ENCODE peak calls at places on chromosomes 4 and X, in eight cellular contexts. K is mammary epithelial cell, R is suprapubic skin, V is upper lobe of left lung, Y is fibroblast of mammary gland, B is chondrocyte, M is kidney epithelial cell, D is A549. S is an unnamed sample.

GRCh38 chr4:136927172-136927571 is 605.1 kb downstream of the PCDH18 start:
- DNase-seq in M (peak), K (peak), D (peak), R (no peak), Y (peak), V (no peak), B (no peak), S (no peak)

GRCh38 chr4:186719925-186720694 is 3.5 kb downstream of the FAT1 start:
- DNase-seq in R (no peak), K (peak), D (peak), M (no peak), Y (peak), B (no peak), V (no peak), S (no peak)

GRCh38 chrX:11789809-11790208 is 31.8 kb downstream of the MSL3 start:
- DNase-seq in R (no peak), K (no peak), B (no peak), M (no peak), D (no peak), Y (no peak), V (no peak), S (no peak)

GRCh38 chrX:27571164-27571563 is 19.0 kb upstream of the DCAF8L2 start:
- DNase-seq in Y (no peak), K (no peak), R (no peak), D (no peak), V (no peak), M (no peak), B (no peak), S (no peak)

GRCh38 chr4:39637572-39638357 is 900 bp downstream of the SMIM14 start:
- DNase-seq in Y (peak), K (peak), R (no peak), D (peak), B (no peak), V (peak), M (no peak), S (peak)

GRCh38 chrX:102833136-102833535 is 103.9 kb upstream of the RAB40AL start:
- DNase-seq in Y (peak), V (no peak), K (no peak), B (no peak), M (no peak), D (peak), R (no peak), S (no peak)

GRCh38 chrX:44462851-44463250 is 79.8 kb downstream of the FUNDC1 start:
- DNase-seq in V (no peak), M (no peak), R (no peak), B (no peak), Y (peak), D (no peak), K (no peak), S (no peak)

GRCh38 chr4:14280567-14280966 is 653.0 kb upstream of the BOD1L1 start:
- DNase-seq in V (no peak), D (no peak), M (no peak), K (no peak), R (no peak), Y (no peak), B (no peak), S (no peak)

GRCh38 chrX:46686003-46686645 is 72.8 kb downstream of the SLC9A7 start:
- DNase-seq in M (no peak), R (no peak), Y (peak), K (peak), B (no peak), V (no peak), D (peak), S (no peak)

GRCh38 chr4:173217727-173218126 is 49.1 kb downstream of the GALNT7 start:
- DNase-seq in V (no peak), D (no peak), B (no peak), K (peak), Y (peak), R (no peak), M (no peak), S (no peak)

GRCh38 chrX:41475166-41475565 is 28.0 kb downstream of the NYX start:
- DNase-seq in R (no peak), K (no peak), Y (no peak), D (no peak), M (no peak), B (no peak), V (no peak), S (no peak)

GRCh38 chrX:13167444-13168207 is 123.2 kb upstream of the FAM9C start:
- DNase-seq in M (no peak), R (no peak), V (no peak), Y (peak), B (no peak), D (no peak), K (peak), S (no peak)

GRCh38 chrX:57821703-57822375 is 88.4 kb downstream of the ZXDA start:
- DNase-seq in K (peak), M (no peak), B (no peak), Y (peak), V (no peak), R (no peak), D (peak), S (no peak)

GRCh38 chrX:132489256-132490085 is 633 bp upstream of the MBNL3 start:
- DNase-seq in M (no peak), B (peak), K (peak), V (peak), Y (peak), R (peak), D (peak), S (peak)

GRCh38 chr4:185567828-185568442 is 32.6 kb upstream of the PDLIM3 start:
- DNase-seq in M (no peak), B (no peak), R (peak), V (peak), Y (peak), K (no peak), D (no peak), S (no peak)

GRCh38 chr4:110278127-110278526 is 79.7 kb upstream of the ELOVL6 start:
- DNase-seq in V (no peak), K (no peak), Y (no peak), D (no peak), B (no peak), M (no peak), R (no peak), S (no peak)

GRCh38 chr4:141702472-141703182 is 66.2 kb downstream of the IL15 start:
- DNase-seq in M (no peak), D (no peak), Y (no peak), R (no peak), K (no peak), B (no peak), V (no peak), S (no peak)
- TF ChIP-seq CTCF in M (peak), D (no peak), Y (no peak), R (no peak), K (no peak), B (no peak), V (no peak), S (no peak)

GRCh38 chr4:162494935-162495334 is 331.1 kb upstream of the FSTL5 start:
- DNase-seq in D (no peak), V (no peak), R (no peak), Y (no peak), K (no peak), M (no peak), B (no peak), S (no peak)

GRCh38 chr4:162498168-162498567 is 334.4 kb upstream of the FSTL5 start:
- DNase-seq in M (no peak), Y (no peak), R (no peak), D (no peak), K (no peak), B (no peak), V (no peak), S (no peak)

GRCh38 chr4:162502109-162502508 is 338.3 kb upstream of the FSTL5 start:
- DNase-seq in K (no peak), V (no peak), D (no peak), B (no peak), Y (no peak), M (no peak), R (no peak), S (no peak)

GRCh38 chr4:162499478-162499877 is 335.7 kb upstream of the FSTL5 start:
- DNase-seq in R (no peak), Y (no peak), K (no peak), B (no peak), M (no peak), D (no peak), V (no peak), S (no peak)

DNA sequence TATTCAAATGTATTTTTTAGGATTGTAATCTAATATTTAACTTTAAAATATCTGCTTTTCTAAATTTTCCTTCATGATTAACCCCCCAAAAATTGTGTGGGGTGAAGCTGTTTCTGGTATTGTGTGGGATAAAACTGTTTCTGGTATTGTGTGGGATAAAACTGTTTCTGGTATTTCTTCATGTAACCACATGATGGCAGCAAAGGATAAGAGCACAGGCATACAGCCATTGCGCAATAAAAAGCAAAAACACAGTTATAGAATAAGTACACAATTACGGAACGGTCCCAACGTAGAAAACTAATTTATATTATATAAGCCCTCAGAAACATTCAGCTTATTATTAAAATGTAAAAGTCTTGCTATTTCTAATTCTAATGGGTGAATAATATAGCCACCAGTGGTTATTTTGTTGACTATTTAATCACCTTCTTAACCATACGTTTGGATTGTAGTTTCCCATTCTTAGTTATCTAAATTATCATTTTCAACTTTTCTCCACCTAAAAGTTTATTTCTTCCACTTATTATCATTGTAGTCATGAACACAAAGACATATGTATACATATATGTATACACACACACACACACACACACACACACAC is 333.9 kb upstream of the FSTL5 start:
- DNase-seq in D (peak), B (no peak), V (no peak), M (no peak), R (no peak), K (peak), Y (peak), S (no peak)
- TF ChIP-seq CTCF in D (peak), B (peak), V (peak), M (peak), R (peak), K (peak), Y (peak), S (peak)

DNA sequence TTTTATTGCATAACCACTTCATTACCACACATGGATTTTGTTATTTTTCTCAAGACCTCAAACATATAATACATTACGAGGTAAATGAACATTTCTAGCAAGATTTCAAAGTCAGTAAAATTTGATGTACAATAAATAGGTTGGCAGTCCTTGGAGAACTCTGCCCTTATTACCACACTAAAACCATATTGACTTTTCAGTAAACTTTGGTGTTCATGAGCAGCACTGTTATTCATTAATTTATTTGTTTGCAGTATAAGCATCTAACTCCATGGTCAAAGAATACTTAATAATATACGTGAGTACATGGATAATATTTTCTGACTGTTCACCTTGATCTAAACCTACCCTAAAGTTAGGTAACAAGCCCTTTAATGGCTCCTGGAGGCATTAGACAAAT is 817.2 kb upstream of the FTHL17 start:
- DNase-seq in Y (no peak), K (no peak), M (no peak), V (no peak), D (no peak), B (no peak), R (no peak), S (no peak)
- TF ChIP-seq CTCF in Y (no peak), K (no peak), M (no peak), V (no peak), D (no peak), B (no peak), R (no peak), S (no peak)

DNA sequence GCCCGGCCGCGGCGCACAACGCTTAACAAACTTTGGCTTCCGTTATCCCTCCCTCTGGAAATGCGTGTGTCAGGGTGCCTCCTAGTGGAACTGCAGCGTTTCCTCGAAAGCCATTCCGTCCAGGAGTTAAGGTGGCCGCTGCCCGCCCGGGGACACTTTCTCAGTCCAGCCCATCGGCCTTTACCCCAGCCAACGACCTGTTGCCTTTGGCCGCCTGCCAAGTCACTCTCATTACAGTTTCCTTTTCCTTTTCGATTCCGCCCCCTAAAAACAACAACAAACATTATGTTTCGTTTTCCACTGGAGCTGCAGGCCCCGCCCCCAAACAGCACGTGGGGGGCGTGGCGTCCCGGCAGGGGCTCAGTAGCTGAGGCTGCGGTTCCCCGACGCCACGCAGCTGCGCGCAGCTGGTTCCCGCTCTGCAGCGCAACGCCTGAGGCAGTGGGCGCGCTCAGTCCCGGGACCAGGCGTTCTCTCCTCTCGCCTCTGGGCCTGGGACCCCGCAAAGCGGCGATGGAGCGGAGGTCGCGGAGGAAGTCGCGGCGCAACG is at the start of gene HERC5:
- DNase-seq in B (no peak), Y (peak), D (peak), R (peak), K (peak), M (peak), V (peak), S (peak)
- TF ChIP-seq CTCF in B (peak), Y (peak), D (peak), R (no peak), K (peak), M (peak), V (peak), S (no peak)

GRCh38 chr4:6109842-6110560 is 90.3 kb downstream of the JAKMIP1 start:
- DNase-seq in D (peak), R (no peak), V (no peak), B (no peak), Y (no peak), K (peak), M (no peak), S (no peak)
- TF ChIP-seq CTCF in D (no peak), R (no peak), V (peak), B (peak), Y (no peak), K (peak), M (peak), S (peak)

DNA sequence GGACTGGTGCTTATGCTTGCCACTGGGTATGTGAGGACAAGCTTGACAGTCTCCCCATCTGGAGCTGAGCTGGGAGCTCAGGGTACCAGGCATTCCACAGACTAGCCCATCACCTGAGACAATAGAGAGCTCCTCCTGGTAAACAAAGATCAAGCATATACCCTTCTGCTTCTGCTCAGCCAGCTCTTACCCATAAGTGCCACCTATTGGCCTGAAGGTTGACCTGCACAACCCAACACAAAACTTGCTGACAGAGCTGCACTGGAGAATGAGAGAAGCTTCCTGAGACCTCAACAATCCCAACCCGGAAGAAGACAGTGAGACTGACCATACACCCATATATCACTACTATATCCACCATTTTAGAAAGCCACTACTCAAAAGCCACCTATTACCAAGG is 1049.2 kb upstream of the INTU start:
- DNase-seq in V (no peak), B (no peak), K (peak), Y (peak), D (peak), M (no peak), R (no peak), S (no peak)
- TF ChIP-seq CTCF in V (no peak), B (peak), K (peak), Y (peak), D (no peak), M (peak), R (no peak), S (no peak)